ENCODE peak calls at places on chromosomes 13 and 19, in seven cellular contexts. J is transverse colon, F is stomach, U is upper lobe of left lung, I is sigmoid colon, L is ovary, A is A549. V is an unnamed sample.

GRCh38 chr19:12035220-12036172 is at the start of gene ZNF433:
- DNase-seq in A (no peak), I (peak), L (peak), U (peak), F (peak), J (peak), V (peak)

GRCh38 chr13:42275098-42275471 is 3.1 kb downstream of the AKAP11 start:
- DNase-seq in J (no peak), U (no peak), A (no peak), F (no peak), L (no peak), I (no peak), V (no peak)

GRCh38 chr13:88617176-88617575 is 946.0 kb downstream of the SLITRK5 start:
- DNase-seq in I (no peak), A (no peak), U (no peak), L (no peak), F (no peak), J (no peak), V (no peak)

GRCh38 chr19:5143471-5144411 is 174.8 kb downstream of the KDM4B start:
- DNase-seq in L (peak), U (no peak), F (no peak), J (no peak), I (no peak), A (no peak), V (no peak)

GRCh38 chr13:59750860-59751259 is 412.9 kb downstream of the DIAPH3 start:
- DNase-seq in L (no peak), U (no peak), J (no peak), A (no peak), F (no peak), I (no peak), V (no peak)

GRCh38 chr13:44402902-44403719 is 29.5 kb downstream of the SERP2 start:
- DNase-seq in A (no peak), F (peak), L (no peak), J (peak), I (peak), U (peak), V (no peak)

GRCh38 chr13:32316476-32316875 is 1.2 kb downstream of the BRCA2 start:
- DNase-seq in F (no peak), A (no peak), J (no peak), U (no peak), I (no peak), L (no peak), V (no peak)

GRCh38 chr19:18915639-18916038 is 3.5 kb downstream of the COPE start:
- DNase-seq in L (no peak), I (no peak), A (no peak), J (peak), F (peak), U (no peak), V (no peak)

GRCh38 chr19:41355802-41356201 is 2.1 kb upstream of the TGFB1 start:
- DNase-seq in L (no peak), A (no peak), J (no peak), U (no peak), F (no peak), I (no peak), V (no peak)

GRCh38 chr13:76812971-76813691 is 73.1 kb downstream of the KCTD12 start:
- DNase-seq in U (no peak), J (no peak), L (no peak), A (no peak), F (no peak), I (no peak), V (peak)

GRCh38 chr19:4534836-4535658 is at the start of gene PLIN5:
- DNase-seq in A (peak), I (peak), L (peak), U (peak), F (peak), J (peak), V (no peak)

GRCh38 chr13:40331802-40332201 is 334.6 kb downstream of the FOXO1 start:
- DNase-seq in F (no peak), A (no peak), I (no peak), L (no peak), U (no peak), J (no peak), V (no peak)

GRCh38 chr19:34308381-34309367 is 54.3 kb downstream of the GARRE1 start:
- DNase-seq in J (no peak), U (no peak), L (no peak), A (no peak), F (no peak), I (peak), V (no peak)

GRCh38 chr19:12766051-12766521 is 9.3 kb downstream of the HOOK2 start:
- DNase-seq in A (peak), F (peak), J (peak), U (peak), I (peak), L (peak), V (no peak)

GRCh38 chr19:21126078-21126477 is 15.8 kb upstream of the ZNF431 start:
- DNase-seq in A (no peak), L (no peak), I (no peak), J (no peak), F (no peak), U (no peak), V (no peak)

DNA sequence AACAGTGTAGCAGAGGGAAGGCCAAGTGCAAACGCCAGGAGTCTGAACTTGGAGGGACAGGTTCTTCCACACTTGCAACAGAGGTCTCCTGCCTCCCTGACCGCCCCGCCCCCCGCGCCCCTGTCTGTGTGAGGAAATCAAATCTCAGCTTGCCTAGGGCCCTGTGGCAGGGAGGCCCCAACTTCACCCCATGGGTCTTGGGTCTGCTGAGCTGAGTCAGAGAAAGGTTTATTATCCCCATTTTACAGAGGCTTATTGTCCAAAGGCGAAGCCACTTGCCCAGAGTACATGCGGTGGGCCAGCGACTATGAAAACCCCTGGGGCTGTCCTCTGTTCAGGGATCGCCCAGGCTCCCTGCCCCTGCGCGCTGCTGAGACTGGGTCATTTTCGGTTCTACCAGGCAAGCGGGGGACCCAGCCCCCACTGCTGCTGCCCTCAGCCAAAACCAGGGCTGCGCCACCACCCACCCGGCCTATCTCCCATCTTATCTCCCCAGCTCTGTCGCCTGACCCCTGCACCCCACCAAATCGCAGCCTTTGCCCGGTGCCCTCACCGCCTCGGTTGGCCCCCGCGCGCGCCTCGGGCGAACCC is 956 bp upstream of the CERS4 start:
- DNase-seq in J (no peak), I (peak), F (peak), U (peak), A (no peak), L (peak), V (no peak)
- TF ChIP-seq EP300 in J (no peak), I (no peak), F (no peak), U (no peak), A (no peak), L (no peak), V (no peak)

GRCh38 chr13:112917056-112917664 is 51.9 kb upstream of the MCF2L start:
- DNase-seq in U (no peak), F (no peak), A (no peak), I (peak), J (no peak), L (no peak), V (no peak)
- H3K27ac ChIP-seq in U (no peak), F (no peak), A (no peak), I (no peak), J (no peak), L (no peak), V (no peak)

DNA sequence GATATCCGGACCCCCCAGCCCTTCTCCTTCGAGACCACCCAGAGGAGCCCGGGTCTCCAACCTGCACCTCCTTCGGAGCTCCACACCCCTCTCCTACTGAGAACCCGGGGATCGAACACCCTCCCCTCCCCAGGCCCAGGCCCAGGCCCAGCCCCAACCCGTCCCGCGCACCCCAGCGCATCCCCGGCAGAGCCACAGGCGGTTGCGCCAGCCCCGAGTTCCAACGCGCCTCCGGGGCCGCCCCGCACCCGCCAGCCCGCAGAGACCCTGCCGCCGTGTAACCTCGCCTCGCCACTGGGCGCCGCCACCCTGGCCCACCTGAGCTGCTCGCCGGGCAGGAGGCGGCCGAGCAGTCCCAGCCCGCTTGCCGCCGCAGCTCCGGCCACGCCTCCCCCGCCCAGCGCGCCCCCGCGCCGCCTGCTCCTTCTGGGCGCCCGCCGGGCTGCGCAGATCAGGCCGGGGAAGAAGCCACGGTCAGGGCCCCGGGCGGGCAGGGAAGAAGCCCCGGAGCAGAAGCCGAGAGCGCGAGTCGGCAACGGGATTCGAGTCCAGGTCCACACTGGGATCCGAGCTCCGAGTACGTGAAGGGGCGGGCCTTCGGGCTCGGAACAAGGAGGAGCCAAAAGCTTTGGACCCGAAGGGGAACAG is at the start of gene MBOAT7:
- DNase-seq in U (peak), I (no peak), F (no peak), A (no peak), J (no peak), L (no peak), V (no peak)
- TF ChIP-seq EP300 in U (no peak), I (no peak), F (no peak), A (no peak), J (no peak), L (no peak), V (no peak)

GRCh38 chr19:38209152-38209551 is 14.9 kb downstream of the DPF1 start:
- DNase-seq in J (no peak), U (no peak), I (no peak), L (no peak), A (no peak), F (no peak), V (no peak)
- H3K27ac ChIP-seq in J (peak), U (peak), I (peak), L (peak), A (no peak), F (no peak), V (peak)

GRCh38 chr13:114128624-114129522 is 3.5 kb downstream of the RASA3 start:
- DNase-seq in F (peak), I (peak), A (no peak), L (no peak), U (peak), J (peak), V (peak)
- TF ChIP-seq EP300 in F (no peak), I (no peak), A (no peak), L (no peak), U (no peak), J (no peak), V (no peak)

GRCh38 chr19:23822735-23823134 is 64.0 kb upstream of the ZNF681 start:
- DNase-seq in I (no peak), L (no peak), J (no peak), U (no peak), F (peak), A (no peak), V (no peak)

GRCh38 chr19:23817519-23817918 is 58.8 kb upstream of the ZNF681 start:
- DNase-seq in F (peak), I (no peak), A (no peak), U (peak), L (no peak), J (peak), V (no peak)
- H3K27ac ChIP-seq in F (no peak), I (no peak), A (no peak), U (no peak), L (no peak), J (no peak), V (no peak)

GRCh38 chr13:79382545-79383275 is 23.3 kb downstream of the RBM26 start:
- DNase-seq in F (no peak), U (no peak), I (no peak), L (no peak), J (no peak), A (no peak), V (no peak)

GRCh38 chr13:79386125-79386822 is 19.8 kb downstream of the RBM26 start:
- DNase-seq in J (no peak), A (no peak), I (no peak), U (no peak), F (no peak), L (no peak), V (no peak)

GRCh38 chr13:79387853-79388252 is 18.2 kb downstream of the RBM26 start:
- DNase-seq in A (no peak), J (no peak), U (no peak), I (no peak), F (no peak), L (no peak), V (no peak)

GRCh38 chr13:79384022-79384610 is 21.9 kb downstream of the RBM26 start:
- DNase-seq in A (no peak), F (no peak), L (no peak), I (no peak), J (peak), U (no peak), V (no peak)

DNA sequence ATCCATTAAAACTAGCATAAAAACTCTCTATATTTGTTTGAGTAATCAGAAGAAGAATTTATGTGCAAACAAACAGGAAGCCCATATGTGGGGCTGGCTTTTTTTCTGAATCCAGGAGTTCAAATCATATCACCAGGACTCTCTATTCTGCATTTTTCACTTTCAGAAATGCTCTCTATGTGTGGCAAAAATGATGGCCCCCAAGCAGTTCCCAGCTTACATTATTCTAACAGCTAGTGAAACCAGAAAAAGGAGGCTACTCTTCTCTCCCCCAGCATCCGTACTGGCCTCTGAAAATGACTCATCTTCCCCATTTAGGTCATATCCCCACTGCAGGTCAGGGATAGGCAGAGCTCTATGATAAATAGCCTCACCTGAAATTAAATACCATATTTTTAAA is 20.4 kb downstream of the RBM26 start:
- DNase-seq in A (no peak), F (no peak), I (no peak), J (no peak), U (no peak), L (no peak), V (no peak)
- TF ChIP-seq EP300 in A (no peak), F (no peak), I (no peak), J (no peak), U (no peak), L (no peak), V (no peak)

GRCh38 chr19:40217921-40218890 is at the start of gene TTC9B:
- DNase-seq in L (no peak), A (no peak), U (no peak), J (no peak), F (no peak), I (no peak), V (no peak)
- H3K27ac ChIP-seq in L (no peak), A (peak), U (no peak), J (peak), F (no peak), I (no peak), V (no peak)

V was measured in suprapubic skin.